ENCODE peak calls at places on chromosome 21, in ten cellular contexts. E, B, S, A, O, L, U, M, P and X are unnamed samples.

GRCh38 chr21:42391297-42391696 is 4.6 kb downstream of the TMPRSS3 start:
- DNase-seq in E (no peak), B (no peak), S (no peak), A (no peak), O (no peak), L (no peak), U (no peak), M (no peak), P (no peak), X (no peak)

GRCh38 chr21:44931501-44932365 is 8.1 kb upstream of the SLX9 start:
- DNase-seq in E (no peak), B (no peak), S (no peak), A (no peak), O (no peak), L (peak), U (no peak), M (no peak), P (no peak), X (no peak)

GRCh38 chr21:46199436-46200373 is 15.4 kb upstream of the SPATC1L start:
- DNase-seq in E (no peak), B (no peak), S (no peak), A (no peak), O (no peak), L (no peak), U (no peak), M (no peak), P (no peak), X (no peak)

GRCh38 chr21:22476214-22476613 is 1478.0 kb downstream of the NCAM2 start:
- DNase-seq in E (no peak), B (no peak), S (no peak), A (no peak), O (no peak), L (no peak), U (no peak), M (no peak), P (no peak), X (no peak)

GRCh38 chr21:17491716-17492414 is 21.0 kb upstream of the CXADR start:
- DNase-seq in E (peak), B (no peak), S (peak), A (no peak), O (peak), L (peak), U (peak), M (peak), P (no peak), X (peak)

GRCh38 chr21:45210461-45210983 is 77.2 kb downstream of the POFUT2 start:
- DNase-seq in E (no peak), B (no peak), S (no peak), A (no peak), O (no peak), L (no peak), U (no peak), M (no peak), P (no peak), X (no peak)

GRCh38 chr21:45386728-45387371 is 18.1 kb upstream of the COL18A1 start:
- DNase-seq in E (peak), B (no peak), S (peak), A (no peak), O (peak), L (peak), U (peak), M (peak), P (no peak), X (peak)

GRCh38 chr21:38712076-38712475 is 93.7 kb upstream of the ETS2 start:
- DNase-seq in E (no peak), B (no peak), S (no peak), A (no peak), O (peak), L (peak), U (peak), M (peak), P (no peak), X (peak)

GRCh38 chr21:41142051-41142795 is 25.7 kb upstream of the BACE2 start:
- DNase-seq in E (no peak), B (no peak), S (peak), A (no peak), O (peak), L (peak), U (peak), M (no peak), P (no peak), X (no peak)

GRCh38 chr21:43290529-43291346 is 121.9 kb downstream of the CRYAA start:
- DNase-seq in E (no peak), B (no peak), S (no peak), A (no peak), O (no peak), L (no peak), U (no peak), M (no peak), P (no peak), X (no peak)

GRCh38 chr21:38797470-38797869 is 8.3 kb upstream of the ETS2 start:
- DNase-seq in E (no peak), B (no peak), S (no peak), A (no peak), O (no peak), L (peak), U (peak), M (peak), P (no peak), X (no peak)